ENCODE peak calls at places on chromosomes 11 and 22, in seven cellular contexts. One of them, this sample, is unnamed.

GRCh38 chr22:39426380-39427043 is 26.9 kb downstream of the TAB1 start:
- DNase-seq in fibroblast of pulmonary artery: no peak
- DNase-seq in activated CD4-positive, alpha-beta T cell treated with anti-CD3 and anti-CD28 coated beads, Interleukin-2, amount 50 U/mL, for 1 hour: no peak
- DNase-seq in adrenal gland: no peak
- DNase-seq in lung: no peak
- DNase-seq in ecto neural progenitor cell: no peak
- DNase-seq in right cardiac atrium: no peak
- DNase-seq in this sample: no peak

GRCh38 chr11:125110996-125111340 is 458 bp downstream of the TMEM218 start:
- DNase-seq in fibroblast of pulmonary artery: no peak
- DNase-seq in activated CD4-positive, alpha-beta T cell treated with anti-CD3 and anti-CD28 coated beads, Interleukin-2, amount 50 U/mL, for 1 hour: no peak
- DNase-seq in adrenal gland: no peak
- DNase-seq in lung: no peak
- DNase-seq in ecto neural progenitor cell: no peak
- DNase-seq in right cardiac atrium: no peak
- DNase-seq in this sample: no peak

GRCh38 chr11:119729581-119730346 is 764 bp upstream of the NECTIN1 start:
- DNase-seq in fibroblast of pulmonary artery: peak
- DNase-seq in activated CD4-positive, alpha-beta T cell treated with anti-CD3 and anti-CD28 coated beads, Interleukin-2, amount 50 U/mL, for 1 hour: no peak
- DNase-seq in adrenal gland: peak
- DNase-seq in lung: peak
- DNase-seq in ecto neural progenitor cell: peak
- DNase-seq in right cardiac atrium: peak
- DNase-seq in this sample: no peak

GRCh38 chr22:47724751-47725150 is 962.3 kb downstream of the TBC1D22A start:
- DNase-seq in fibroblast of pulmonary artery: no peak
- DNase-seq in activated CD4-positive, alpha-beta T cell treated with anti-CD3 and anti-CD28 coated beads, Interleukin-2, amount 50 U/mL, for 1 hour: no peak
- DNase-seq in adrenal gland: no peak
- DNase-seq in lung: no peak
- DNase-seq in ecto neural progenitor cell: no peak
- DNase-seq in right cardiac atrium: no peak
- DNase-seq in this sample: no peak

GRCh38 chr11:59097113-59097708 is 9.8 kb upstream of the FAM111B start:
- DNase-seq in fibroblast of pulmonary artery: peak
- DNase-seq in activated CD4-positive, alpha-beta T cell treated with anti-CD3 and anti-CD28 coated beads, Interleukin-2, amount 50 U/mL, for 1 hour: peak
- DNase-seq in adrenal gland: peak
- DNase-seq in lung: peak
- DNase-seq in ecto neural progenitor cell: no peak
- DNase-seq in right cardiac atrium: peak
- DNase-seq in this sample: peak

GRCh38 chr11:116707250-116707649 is 65.5 kb downstream of the BUD13 start:
- DNase-seq in fibroblast of pulmonary artery: no peak
- DNase-seq in activated CD4-positive, alpha-beta T cell treated with anti-CD3 and anti-CD28 coated beads, Interleukin-2, amount 50 U/mL, for 1 hour: no peak
- DNase-seq in adrenal gland: no peak
- DNase-seq in lung: no peak
- DNase-seq in ecto neural progenitor cell: no peak
- DNase-seq in right cardiac atrium: peak
- DNase-seq in this sample: no peak

GRCh38 chr11:35514481-35514880 is 10.9 kb downstream of the PAMR1 start:
- DNase-seq in fibroblast of pulmonary artery: no peak
- DNase-seq in activated CD4-positive, alpha-beta T cell treated with anti-CD3 and anti-CD28 coated beads, Interleukin-2, amount 50 U/mL, for 1 hour: no peak
- DNase-seq in adrenal gland: no peak
- DNase-seq in lung: no peak
- DNase-seq in ecto neural progenitor cell: no peak
- DNase-seq in right cardiac atrium: no peak
- DNase-seq in this sample: no peak

GRCh38 chr22:25919452-25919851 is 177.5 kb downstream of the MYO18B start:
- DNase-seq in fibroblast of pulmonary artery: no peak
- DNase-seq in activated CD4-positive, alpha-beta T cell treated with anti-CD3 and anti-CD28 coated beads, Interleukin-2, amount 50 U/mL, for 1 hour: no peak
- DNase-seq in adrenal gland: no peak
- DNase-seq in lung: no peak
- DNase-seq in ecto neural progenitor cell: no peak
- DNase-seq in right cardiac atrium: no peak
- DNase-seq in this sample: no peak

GRCh38 chr11:10638285-10638684 is 55.3 kb downstream of the IRAG1 start:
- DNase-seq in fibroblast of pulmonary artery: peak
- DNase-seq in activated CD4-positive, alpha-beta T cell treated with anti-CD3 and anti-CD28 coated beads, Interleukin-2, amount 50 U/mL, for 1 hour: no peak
- DNase-seq in adrenal gland: peak
- DNase-seq in lung: no peak
- DNase-seq in ecto neural progenitor cell: no peak
- DNase-seq in right cardiac atrium: no peak
- DNase-seq in this sample: no peak